ENCODE peak calls at places on chromosomes 11 and 22, in six cellular contexts. I is heart right ventricle, N is WERI-Rb-1, X is COR-L47, T is AG09309, R is Calu3. F is an unnamed sample.

GRCh38 chr11:12094872-12095800 is 15.3 kb upstream of the MICAL2 start:
- DNase-seq in N (no peak), R (peak; percentile 50), I (no peak), X (peak; percentile 47), T (no peak), F (no peak)

GRCh38 chr11:126995989-126996388 is 4.6 kb downstream of the KIRREL3 start:
- DNase-seq in R (no peak), N (no peak), T (no peak), X (no peak), I (no peak), F (no peak)

GRCh38 chr22:41672780-41673509 is 15.7 kb downstream of the SNU13 start:
- DNase-seq in X (no peak), R (no peak), T (no peak), N (no peak), I (no peak), F (no peak)

GRCh38 chr11:78432058-78432515 is 14.5 kb upstream of the GAB2 start:
- DNase-seq in T (no peak), R (peak; percentile 36), I (no peak), N (peak; percentile 26), X (peak; percentile 1), F (no peak)

GRCh38 chr11:65429069-65429681 is 6.6 kb downstream of the NEAT1 start:
- DNase-seq in X (no peak), R (no peak), N (no peak), T (peak; percentile 71), I (no peak), F (no peak)

GRCh38 chr11:122044086-122044485 is 71.9 kb downstream of the BLID start:
- DNase-seq in I (no peak), N (no peak), X (no peak), T (no peak), R (no peak), F (no peak)

GRCh38 chr11:18374956-18375355 is 19.4 kb upstream of the LDHA start:
- DNase-seq in T (no peak), R (no peak), X (no peak), N (no peak), I (no peak), F (no peak)

GRCh38 chr22:49975543-49976389 is 15.2 kb downstream of the PIM3 start:
- DNase-seq in N (no peak), X (no peak), I (peak; percentile 10), R (no peak), T (no peak), F (no peak)

GRCh38 chr11:65558785-65559509 is 788 bp upstream of the LTBP3 start:
- DNase-seq in T (no peak), N (no peak), I (peak; percentile 77), R (no peak), X (peak; percentile 58), F (no peak)

GRCh38 chr22:50112151-50113118 is 22.6 kb downstream of the MOV10L1 start:
- DNase-seq in R (peak; percentile 14), X (no peak), N (no peak), T (peak; percentile 11), I (no peak), F (peak; percentile 48)

GRCh38 chr11:35036642-35037041 is 102.3 kb upstream of the CD44 start:
- DNase-seq in R (no peak), N (no peak), X (no peak), T (no peak), I (no peak), F (no peak)

GRCh38 chr22:42324991-42325710 is 54.7 kb upstream of the TCF20 start:
- DNase-seq in N (no peak), R (no peak), X (peak; percentile 80), I (no peak), T (no peak), F (no peak)

GRCh38 chr11:114970908-114971645 is 292.8 kb downstream of the NXPE2 start:
- DNase-seq in N (peak; percentile 26), T (no peak), R (no peak), I (no peak), X (peak; percentile 51), F (no peak)

GRCh38 chr22:47174671-47175111 is 412.2 kb downstream of the TBC1D22A start:
- DNase-seq in T (no peak), N (peak; percentile 2), R (no peak), I (peak; percentile 30), X (no peak), F (no peak)

GRCh38 chr11:1074244-1075221 is at the start of gene MUC2:
- DNase-seq in R (no peak), I (peak; percentile 11), N (peak; percentile 8), T (no peak), X (no peak), F (no peak)

GRCh38 chr11:15412054-15412453 is 297.3 kb downstream of the INSC start:
- DNase-seq in N (no peak), I (no peak), R (no peak), T (no peak), X (peak; percentile 81), F (no peak)

GRCh38 chr22:18091478-18091877 is 13.7 kb downstream of the PEX26 start:
- DNase-seq in T (no peak), X (no peak), R (no peak), I (no peak), N (no peak), F (no peak)

GRCh38 chr11:122202951-122203456 is 87.0 kb upstream of the BLID start:
- DNase-seq in R (peak; percentile 65), X (no peak), T (peak; percentile 41), N (peak; percentile 48), I (peak; percentile 76), F (no peak)

GRCh38 chr11:75527130-75527529 is 1.4 kb upstream of the GDPD5 start:
- DNase-seq in R (no peak), T (no peak), X (no peak), I (no peak), N (no peak), F (no peak)

GRCh38 chr22:29328566-29329500 is 13.3 kb upstream of the RASL10A start:
- DNase-seq in X (no peak), T (no peak), N (no peak), R (no peak), I (no peak), F (no peak)

GRCh38 chr11:130088909-130089668 is 19.4 kb downstream of the APLP2 start:
- DNase-seq in R (no peak), I (no peak), T (no peak), X (no peak), N (no peak), F (no peak)

GRCh38 chr11:41943671-41944070 is 484.2 kb upstream of the LRRC4C start:
- DNase-seq in N (no peak), I (no peak), R (no peak), T (no peak), X (no peak), F (no peak)

GRCh38 chr22:45842141-45842831 is 134.7 kb downstream of the WNT7B start:
- DNase-seq in N (no peak), R (no peak), I (no peak), X (no peak), T (peak; percentile 40), F (peak; percentile 32)

GRCh38 chr22:49479566-49479965 is 348.1 kb downstream of the BRD1 start:
- DNase-seq in X (no peak), R (no peak), N (no peak), T (no peak), I (no peak), F (no peak)

GRCh38 chr11:69770525-69770924 is 4.6 kb downstream of the FGF4 start:
- DNase-seq in X (no peak), R (no peak), T (no peak), I (no peak), N (no peak), F (no peak)

GRCh38 chr11:60133917-60134316 is 45.5 kb downstream of the MS4A2 start:
- DNase-seq in I (no peak), X (no peak), R (no peak), T (no peak), N (no peak), F (no peak)

GRCh38 chr11:103528596-103528995 is 419.4 kb downstream of the DYNC2H1 start:
- DNase-seq in X (peak; percentile 38), I (no peak), N (no peak), T (no peak), R (no peak), F (no peak)

GRCh38 chr11:95067828-95068244 is 1.1 kb downstream of the SRSF8 start:
- DNase-seq in I (no peak), R (no peak), X (no peak), N (no peak), T (no peak), F (no peak)

GRCh38 chr11:64929625-64930024 is 5.1 kb downstream of the PPP2R5B start:
- DNase-seq in N (no peak), I (no peak), R (no peak), X (no peak), T (no peak), F (no peak)

GRCh38 chr22:19820880-19821522 is 33.7 kb downstream of the GNB1L start:
- DNase-seq in X (no peak), I (no peak), T (no peak), R (no peak), N (peak; percentile 31), F (no peak)

F was measured in skeletal muscle cell.